ENCODE peak calls at places on chromosomes 4 and X, in seven cellular contexts. One of them, this sample, is unnamed.

GRCh38 chrX:139932901-139933796 is at the start of gene ATP11C:
- DNase-seq in GM18507: peak
- DNase-seq in amniotic stem cell: peak
- DNase-seq in stimulated activated CD8-positive, alpha-beta memory T cell treated with anti-CD3 and anti-CD28 coated beads, Interleukin-15, amount 100 ng/mL, for 24 hours: peak
- DNase-seq in fibroblast of the conjunctiva: peak
- DNase-seq in SW480: peak
- DNase-seq in neural crest cell: peak
- DNase-seq in this sample: peak

GRCh38 chr4:86769794-86770193 is 79.4 kb downstream of the SLC10A6 start:
- DNase-seq in GM18507: no peak
- DNase-seq in amniotic stem cell: no peak
- DNase-seq in stimulated activated CD8-positive, alpha-beta memory T cell treated with anti-CD3 and anti-CD28 coated beads, Interleukin-15, amount 100 ng/mL, for 24 hours: no peak
- DNase-seq in fibroblast of the conjunctiva: no peak
- DNase-seq in SW480: no peak
- DNase-seq in neural crest cell: no peak
- DNase-seq in this sample: no peak

GRCh38 chr4:106541253-106541652 is 172.7 kb upstream of the GIMD1 start:
- DNase-seq in GM18507: no peak
- DNase-seq in amniotic stem cell: peak
- DNase-seq in stimulated activated CD8-positive, alpha-beta memory T cell treated with anti-CD3 and anti-CD28 coated beads, Interleukin-15, amount 100 ng/mL, for 24 hours: no peak
- DNase-seq in fibroblast of the conjunctiva: peak
- DNase-seq in SW480: no peak
- DNase-seq in neural crest cell: no peak
- DNase-seq in this sample: no peak

GRCh38 chrX:33465137-33465536 is 253.8 kb upstream of the DMD start:
- DNase-seq in GM18507: no peak
- DNase-seq in amniotic stem cell: no peak
- DNase-seq in stimulated activated CD8-positive, alpha-beta memory T cell treated with anti-CD3 and anti-CD28 coated beads, Interleukin-15, amount 100 ng/mL, for 24 hours: no peak
- DNase-seq in fibroblast of the conjunctiva: no peak
- DNase-seq in SW480: no peak
- DNase-seq in neural crest cell: no peak
- DNase-seq in this sample: no peak

GRCh38 chr4:116913451-116913850 is 171.9 kb downstream of the TRAM1L1 start:
- DNase-seq in GM18507: no peak
- DNase-seq in amniotic stem cell: no peak
- DNase-seq in stimulated activated CD8-positive, alpha-beta memory T cell treated with anti-CD3 and anti-CD28 coated beads, Interleukin-15, amount 100 ng/mL, for 24 hours: no peak
- DNase-seq in fibroblast of the conjunctiva: no peak
- DNase-seq in SW480: no peak
- DNase-seq in neural crest cell: no peak
- DNase-seq in this sample: no peak

GRCh38 chr4:163672751-163673150 is 178.3 kb downstream of the TMA16 start:
- DNase-seq in GM18507: no peak
- DNase-seq in amniotic stem cell: no peak
- DNase-seq in stimulated activated CD8-positive, alpha-beta memory T cell treated with anti-CD3 and anti-CD28 coated beads, Interleukin-15, amount 100 ng/mL, for 24 hours: no peak
- DNase-seq in fibroblast of the conjunctiva: no peak
- DNase-seq in SW480: no peak
- DNase-seq in neural crest cell: no peak
- DNase-seq in this sample: no peak

GRCh38 chr4:155906554-155907247 is 3.2 kb downstream of the TDO2 start:
- DNase-seq in GM18507: no peak
- DNase-seq in amniotic stem cell: peak
- DNase-seq in stimulated activated CD8-positive, alpha-beta memory T cell treated with anti-CD3 and anti-CD28 coated beads, Interleukin-15, amount 100 ng/mL, for 24 hours: no peak
- DNase-seq in fibroblast of the conjunctiva: peak
- DNase-seq in SW480: no peak
- DNase-seq in neural crest cell: no peak
- DNase-seq in this sample: no peak

GRCh38 chr4:88481557-88481956 is 24.6 kb downstream of the HERC5 start:
- DNase-seq in GM18507: no peak
- DNase-seq in amniotic stem cell: no peak
- DNase-seq in stimulated activated CD8-positive, alpha-beta memory T cell treated with anti-CD3 and anti-CD28 coated beads, Interleukin-15, amount 100 ng/mL, for 24 hours: no peak
- DNase-seq in fibroblast of the conjunctiva: no peak
- DNase-seq in SW480: no peak
- DNase-seq in neural crest cell: no peak
- DNase-seq in this sample: no peak

GRCh38 chrX:44731160-44731559 is 112.7 kb upstream of the DUSP21 start:
- DNase-seq in GM18507: no peak
- DNase-seq in amniotic stem cell: no peak
- DNase-seq in stimulated activated CD8-positive, alpha-beta memory T cell treated with anti-CD3 and anti-CD28 coated beads, Interleukin-15, amount 100 ng/mL, for 24 hours: no peak
- DNase-seq in fibroblast of the conjunctiva: no peak
- DNase-seq in SW480: no peak
- DNase-seq in neural crest cell: no peak
- DNase-seq in this sample: no peak

GRCh38 chrX:24242649-24243556 is 71.0 kb downstream of the SUPT20HL2 start:
- DNase-seq in GM18507: no peak
- DNase-seq in amniotic stem cell: peak
- DNase-seq in stimulated activated CD8-positive, alpha-beta memory T cell treated with anti-CD3 and anti-CD28 coated beads, Interleukin-15, amount 100 ng/mL, for 24 hours: no peak
- DNase-seq in fibroblast of the conjunctiva: peak
- DNase-seq in SW480: no peak
- DNase-seq in neural crest cell: no peak
- DNase-seq in this sample: no peak

GRCh38 chr4:48949518-48950207 is 36.4 kb upstream of the CWH43 start:
- DNase-seq in GM18507: no peak
- DNase-seq in amniotic stem cell: no peak
- DNase-seq in stimulated activated CD8-positive, alpha-beta memory T cell treated with anti-CD3 and anti-CD28 coated beads, Interleukin-15, amount 100 ng/mL, for 24 hours: no peak
- DNase-seq in fibroblast of the conjunctiva: peak
- DNase-seq in SW480: no peak
- DNase-seq in neural crest cell: no peak
- DNase-seq in this sample: no peak

GRCh38 chr4:153083447-153083921 is 120.8 kb upstream of the TRIM2 start:
- DNase-seq in GM18507: peak
- DNase-seq in amniotic stem cell: peak
- DNase-seq in stimulated activated CD8-positive, alpha-beta memory T cell treated with anti-CD3 and anti-CD28 coated beads, Interleukin-15, amount 100 ng/mL, for 24 hours: no peak
- DNase-seq in fibroblast of the conjunctiva: peak
- DNase-seq in SW480: peak
- DNase-seq in neural crest cell: peak
- DNase-seq in this sample: peak

GRCh38 chrX:115023139-115023538 is 5.7 kb upstream of the IL13RA2 start:
- DNase-seq in GM18507: no peak
- DNase-seq in amniotic stem cell: peak
- DNase-seq in stimulated activated CD8-positive, alpha-beta memory T cell treated with anti-CD3 and anti-CD28 coated beads, Interleukin-15, amount 100 ng/mL, for 24 hours: no peak
- DNase-seq in fibroblast of the conjunctiva: no peak
- DNase-seq in SW480: no peak
- DNase-seq in neural crest cell: no peak
- DNase-seq in this sample: peak

GRCh38 chr4:188665466-188665865 is 526.2 kb downstream of the TRIML1 start:
- DNase-seq in GM18507: no peak
- DNase-seq in amniotic stem cell: no peak
- DNase-seq in stimulated activated CD8-positive, alpha-beta memory T cell treated with anti-CD3 and anti-CD28 coated beads, Interleukin-15, amount 100 ng/mL, for 24 hours: no peak
- DNase-seq in fibroblast of the conjunctiva: no peak
- DNase-seq in SW480: no peak
- DNase-seq in neural crest cell: no peak
- DNase-seq in this sample: no peak

GRCh38 chr4:142818009-142818408 is 28.1 kb downstream of the INPP4B start:
- DNase-seq in GM18507: no peak
- DNase-seq in amniotic stem cell: no peak
- DNase-seq in stimulated activated CD8-positive, alpha-beta memory T cell treated with anti-CD3 and anti-CD28 coated beads, Interleukin-15, amount 100 ng/mL, for 24 hours: no peak
- DNase-seq in fibroblast of the conjunctiva: no peak
- DNase-seq in SW480: no peak
- DNase-seq in neural crest cell: no peak
- DNase-seq in this sample: peak

GRCh38 chrX:1105671-1106419 is 106.6 kb downstream of the CRLF2 start:
- DNase-seq in GM18507: no peak
- DNase-seq in amniotic stem cell: no peak
- DNase-seq in stimulated activated CD8-positive, alpha-beta memory T cell treated with anti-CD3 and anti-CD28 coated beads, Interleukin-15, amount 100 ng/mL, for 24 hours: no peak
- DNase-seq in fibroblast of the conjunctiva: no peak
- DNase-seq in SW480: no peak
- DNase-seq in neural crest cell: no peak
- DNase-seq in this sample: no peak

GRCh38 chr4:10554694-10555093 is 97.5 kb upstream of the ZNF518B start:
- DNase-seq in GM18507: no peak
- DNase-seq in amniotic stem cell: peak
- DNase-seq in stimulated activated CD8-positive, alpha-beta memory T cell treated with anti-CD3 and anti-CD28 coated beads, Interleukin-15, amount 100 ng/mL, for 24 hours: peak
- DNase-seq in fibroblast of the conjunctiva: peak
- DNase-seq in SW480: peak
- DNase-seq in neural crest cell: peak
- DNase-seq in this sample: peak

GRCh38 chr4:153486281-153487151 is 20.4 kb downstream of the TMEM131L start:
- DNase-seq in GM18507: no peak
- DNase-seq in amniotic stem cell: peak
- DNase-seq in stimulated activated CD8-positive, alpha-beta memory T cell treated with anti-CD3 and anti-CD28 coated beads, Interleukin-15, amount 100 ng/mL, for 24 hours: no peak
- DNase-seq in fibroblast of the conjunctiva: peak
- DNase-seq in SW480: peak
- DNase-seq in neural crest cell: no peak
- DNase-seq in this sample: peak

GRCh38 chr4:186144180-186144579 is 39.7 kb downstream of the FAM149A start:
- DNase-seq in GM18507: no peak
- DNase-seq in amniotic stem cell: peak
- DNase-seq in stimulated activated CD8-positive, alpha-beta memory T cell treated with anti-CD3 and anti-CD28 coated beads, Interleukin-15, amount 100 ng/mL, for 24 hours: no peak
- DNase-seq in fibroblast of the conjunctiva: no peak
- DNase-seq in SW480: peak
- DNase-seq in neural crest cell: peak
- DNase-seq in this sample: no peak

GRCh38 chr4:52983563-52984303 is 121.6 kb downstream of the RASL11B start:
- DNase-seq in GM18507: peak
- DNase-seq in amniotic stem cell: peak
- DNase-seq in stimulated activated CD8-positive, alpha-beta memory T cell treated with anti-CD3 and anti-CD28 coated beads, Interleukin-15, amount 100 ng/mL, for 24 hours: no peak
- DNase-seq in fibroblast of the conjunctiva: peak
- DNase-seq in SW480: peak
- DNase-seq in neural crest cell: peak
- DNase-seq in this sample: peak

GRCh38 chr4:164779811-164780216 is 25.9 kb downstream of the SMIM31 start:
- DNase-seq in GM18507: peak
- DNase-seq in amniotic stem cell: no peak
- DNase-seq in stimulated activated CD8-positive, alpha-beta memory T cell treated with anti-CD3 and anti-CD28 coated beads, Interleukin-15, amount 100 ng/mL, for 24 hours: no peak
- DNase-seq in fibroblast of the conjunctiva: peak
- DNase-seq in SW480: peak
- DNase-seq in neural crest cell: peak
- DNase-seq in this sample: peak

GRCh38 chr4:7135389-7135746 is 57.0 kb upstream of the SORCS2 start:
- DNase-seq in GM18507: no peak
- DNase-seq in amniotic stem cell: no peak
- DNase-seq in stimulated activated CD8-positive, alpha-beta memory T cell treated with anti-CD3 and anti-CD28 coated beads, Interleukin-15, amount 100 ng/mL, for 24 hours: no peak
- DNase-seq in fibroblast of the conjunctiva: peak
- DNase-seq in SW480: no peak
- DNase-seq in neural crest cell: no peak
- DNase-seq in this sample: no peak

GRCh38 chrX:150934453-150934852 is 36.0 kb upstream of the CD99L2 start:
- DNase-seq in GM18507: no peak
- DNase-seq in amniotic stem cell: peak
- DNase-seq in stimulated activated CD8-positive, alpha-beta memory T cell treated with anti-CD3 and anti-CD28 coated beads, Interleukin-15, amount 100 ng/mL, for 24 hours: no peak
- DNase-seq in fibroblast of the conjunctiva: peak
- DNase-seq in SW480: peak
- DNase-seq in neural crest cell: no peak
- DNase-seq in this sample: no peak

GRCh38 chrX:118772051-118772450 is 44.6 kb downstream of the IL13RA1 start:
- DNase-seq in GM18507: no peak
- DNase-seq in amniotic stem cell: no peak
- DNase-seq in stimulated activated CD8-positive, alpha-beta memory T cell treated with anti-CD3 and anti-CD28 coated beads, Interleukin-15, amount 100 ng/mL, for 24 hours: no peak
- DNase-seq in fibroblast of the conjunctiva: no peak
- DNase-seq in SW480: no peak
- DNase-seq in neural crest cell: no peak
- DNase-seq in this sample: no peak

GRCh38 chrX:105314468-105314867 is 94.0 kb upstream of the TEX13A start:
- DNase-seq in GM18507: no peak
- DNase-seq in amniotic stem cell: no peak
- DNase-seq in stimulated activated CD8-positive, alpha-beta memory T cell treated with anti-CD3 and anti-CD28 coated beads, Interleukin-15, amount 100 ng/mL, for 24 hours: no peak
- DNase-seq in fibroblast of the conjunctiva: peak
- DNase-seq in SW480: no peak
- DNase-seq in neural crest cell: no peak
- DNase-seq in this sample: no peak

GRCh38 chr4:6337331-6337935 is 67.8 kb downstream of the WFS1 start:
- DNase-seq in GM18507: no peak
- DNase-seq in amniotic stem cell: no peak
- DNase-seq in stimulated activated CD8-positive, alpha-beta memory T cell treated with anti-CD3 and anti-CD28 coated beads, Interleukin-15, amount 100 ng/mL, for 24 hours: no peak
- DNase-seq in fibroblast of the conjunctiva: no peak
- DNase-seq in SW480: peak
- DNase-seq in neural crest cell: no peak
- DNase-seq in this sample: peak

This sample was measured in HCT116.